ENCODE peak calls at places on chromosomes 2 and 18, in six cellular contexts. P, A, X, I, G and J are unnamed samples.

GRCh38 chr18:58966704-58967103 is 102.0 kb downstream of the ZNF532 start:
- DNase-seq in G (no peak), A (no peak), P (no peak), X (no peak), I (no peak), J (no peak)

GRCh38 chr18:46096651-46097300 is 1.3 kb downstream of the ATP5F1A start:
- DNase-seq in P (peak), A (no peak), I (peak), X (no peak), G (no peak), J (no peak)

GRCh38 chr2:109612991-109613921 is 510 bp downstream of the SEPTIN10 start:
- DNase-seq in X (no peak), G (peak), P (peak), I (no peak), A (no peak), J (peak)

GRCh38 chr2:134739261-134739878 is 20.6 kb upstream of the TMEM163 start:
- DNase-seq in G (no peak), A (no peak), X (no peak), P (no peak), I (no peak), J (no peak)

GRCh38 chr2:43854671-43855070 is 15.9 kb downstream of the ABCG8 start:
- DNase-seq in X (no peak), A (no peak), G (no peak), I (no peak), P (no peak), J (no peak)

GRCh38 chr2:149038442-149039212 is at the start of gene LYPD6B:
- DNase-seq in P (no peak), X (no peak), A (no peak), I (no peak), G (peak), J (no peak)

GRCh38 chr2:200728630-200729029 is 83.1 kb upstream of the BZW1 start:
- DNase-seq in P (no peak), G (no peak), I (no peak), X (no peak), A (no peak), J (no peak)

GRCh38 chr2:21183726-21184125 is 60.0 kb downstream of the TDRD15 start:
- DNase-seq in X (no peak), I (no peak), G (no peak), A (no peak), P (no peak), J (no peak)

GRCh38 chr2:202375006-202375610 is 1.0 kb upstream of the BMPR2 start:
- DNase-seq in G (peak), P (peak), X (peak), A (no peak), I (peak), J (peak)

GRCh38 chr18:56676639-56677038 is 25.5 kb downstream of the WDR7 start:
- DNase-seq in P (no peak), X (no peak), A (no peak), I (no peak), G (no peak), J (no peak)

GRCh38 chr2:118095610-118096009 is 7.3 kb downstream of the INSIG2 start:
- DNase-seq in P (no peak), G (no peak), I (no peak), X (no peak), A (no peak), J (no peak)

GRCh38 chr2:65490222-65490621 is 57.8 kb upstream of the SPRED2 start:
- DNase-seq in P (no peak), I (no peak), X (no peak), G (no peak), A (no peak), J (no peak)

GRCh38 chr2:180555391-180555965 is 424.9 kb upstream of the UBE2E3 start:
- DNase-seq in X (no peak), A (no peak), I (no peak), P (no peak), G (no peak), J (no peak)